ENCODE peak calls at places on chromosomes 11 and 22, in eight cellular contexts. Z is H1, P is A549, X is ovary, S is right lobe of liver, U is IMR-90, W is suprapubic skin, J is body of pancreas. G is an unnamed sample. For H3K4me1, the result is how much of the 10 kb centered on the place peaks cover.

GRCh38 chr11:78109011-78109685 is 29.5 kb upstream of the NDUFC2 start:
- DNase-seq in Z (no peak), P (no peak), X (no peak), S (no peak), U (no peak), W (no peak), J (no peak), G (no peak)

GRCh38 chr11:79100093-79100704 is 340.6 kb downstream of the TENM4 start:
- DNase-seq in Z (peak), P (peak), X (peak), S (no peak), U (peak), W (no peak), J (peak), G (no peak)

GRCh38 chr11:99814738-99815137 is 794.0 kb downstream of the CNTN5 start:
- DNase-seq in Z (no peak), P (no peak), X (no peak), S (no peak), U (no peak), W (no peak), J (no peak), G (no peak)

GRCh38 chr11:117045956-117046355 is 52.3 kb downstream of the SIK3 start:
- DNase-seq in Z (no peak), P (no peak), X (no peak), S (no peak), U (no peak), W (no peak), J (no peak), G (no peak)

GRCh38 chr22:39996732-39997131 is 2.0 kb downstream of the FAM83F start:
- DNase-seq in Z (no peak), P (no peak), X (no peak), S (no peak), U (no peak), W (no peak), J (no peak), G (no peak)

GRCh38 chr11:2444301-2445106 is at the start of the genes KCNQ1 and TRPM5:
- DNase-seq in Z (peak), P (peak), X (no peak), S (peak), U (no peak), W (peak), J (peak), G (no peak)

GRCh38 chr11:75565916-75566762 is 4.1 kb downstream of the SERPINH1 start:
- DNase-seq in Z (no peak), P (no peak), X (no peak), S (no peak), U (no peak), W (no peak), J (no peak), G (no peak)

GRCh38 chr22:18057568-18058209 is 20.1 kb upstream of the PEX26 start:
- DNase-seq in Z (no peak), P (peak), X (peak), S (peak), U (peak), W (peak), J (peak), G (peak)

GRCh38 chr11:133271206-133271605 is 261.1 kb downstream of the OPCML start:
- DNase-seq in Z (no peak), P (no peak), X (no peak), S (no peak), U (no peak), W (no peak), J (no peak), G (no peak)

GRCh38 chr11:61609970-61610347 is 29.1 kb upstream of the SYT7 start:
- DNase-seq in Z (no peak), P (no peak), X (no peak), S (no peak), U (no peak), W (no peak), J (no peak), G (no peak)

GRCh38 chr22:25166266-25167056 is 33.2 kb upstream of the CRYBB3 start:
- DNase-seq in Z (no peak), P (no peak), X (no peak), S (no peak), U (no peak), W (no peak), J (no peak), G (no peak)

GRCh38 chr11:36372101-36372767 is 76.1 kb downstream of the PRR5L start:
- DNase-seq in Z (no peak), P (no peak), X (no peak), S (no peak), U (peak), W (no peak), J (no peak), G (no peak)

GRCh38 chr22:43291381-43291780 is 51.8 kb downstream of the SCUBE1 start:
- DNase-seq in Z (no peak), P (no peak), X (no peak), S (no peak), U (no peak), W (no peak), J (no peak), G (no peak)

GRCh38 chr11:97015327-97015726 is 625.5 kb downstream of the JRKL start:
- DNase-seq in Z (no peak), P (no peak), X (no peak), S (no peak), U (no peak), W (no peak), J (no peak), G (no peak)

GRCh38 chr11:12748561-12748960 is 74.3 kb downstream of the TEAD1 start:
- DNase-seq in Z (no peak), P (no peak), X (no peak), S (no peak), U (no peak), W (no peak), J (no peak), G (no peak)

GRCh38 chr11:86696004-86696403 is 23.6 kb upstream of the ME3 start:
- DNase-seq in Z (no peak), P (no peak), X (no peak), S (no peak), U (peak), W (no peak), J (no peak), G (no peak)

GRCh38 chr11:78080084-78080817 is 589 bp upstream of the NDUFC2 start:
- DNase-seq in Z (no peak), P (no peak), X (no peak), S (no peak), U (no peak), W (no peak), J (no peak), G (no peak)

GRCh38 chr11:33168605-33169240 is 7.4 kb upstream of the CSTF3 start:
- DNase-seq in Z (no peak), P (no peak), X (no peak), S (no peak), U (peak), W (no peak), J (no peak), G (no peak)

GRCh38 chr11:129226207-129226798 is 34.2 kb upstream of the ARHGAP32 start:
- DNase-seq in Z (no peak), P (no peak), X (no peak), S (no peak), U (no peak), W (no peak), J (no peak), G (no peak)

GRCh38 chr22:46854125-46854870 is 91.8 kb downstream of the TBC1D22A start:
- DNase-seq in Z (no peak), P (no peak), X (no peak), S (peak), U (peak), W (no peak), J (no peak), G (no peak)

GRCh38 chr11:102966011-102966410 is 10.5 kb upstream of the MMP13 start:
- DNase-seq in Z (no peak), P (no peak), X (no peak), S (no peak), U (no peak), W (no peak), J (no peak), G (no peak)

GRCh38 chr11:102451693-102452460 is 688 bp downstream of the TMEM123 start:
- DNase-seq in Z (peak), P (peak), X (peak), S (peak), U (peak), W (peak), J (peak), G (no peak)

GRCh38 chr11:17171342-17171741 is 36.4 kb downstream of the PIK3C2A start:
- DNase-seq in Z (no peak), P (no peak), X (no peak), S (no peak), U (peak), W (no peak), J (no peak), G (no peak)

GRCh38 chr11:129279326-129280026 is 87.4 kb upstream of the ARHGAP32 start:
- DNase-seq in Z (peak), P (peak), X (peak), S (peak), U (peak), W (peak), J (peak), G (no peak)

GRCh38 chr11:29249713-29250112 is 767.1 kb downstream of the KCNA4 start:
- DNase-seq in Z (no peak), P (no peak), X (no peak), S (no peak), U (no peak), W (no peak), J (no peak), G (no peak)

GRCh38 chr11:113926273-113927183 is 21.9 kb downstream of the HTR3B start:
- DNase-seq in Z (no peak), P (no peak), X (no peak), S (no peak), U (no peak), W (no peak), J (no peak), G (no peak)

GRCh38 chr11:32213223-32213622 is 122.3 kb downstream of the RCN1 start:
- DNase-seq in Z (no peak), P (no peak), X (no peak), S (no peak), U (peak), W (no peak), J (no peak), G (peak)

GRCh38 chr22:45441158-45441557 is 27.7 kb downstream of the RIBC2 start:
- DNase-seq in Z (no peak), P (peak), X (peak), S (peak), U (peak), W (no peak), J (peak), G (no peak)

GRCh38 chr11:126257764-126258163 is 10.9 kb downstream of the SRPRA start:
- DNase-seq in Z (no peak), P (no peak), X (no peak), S (no peak), U (peak), W (no peak), J (no peak), G (no peak)

GRCh38 chr11:126257144-126257543 is 11.6 kb downstream of the SRPRA start:
- DNase-seq in Z (no peak), P (no peak), X (no peak), S (no peak), U (no peak), W (no peak), J (no peak), G (no peak)

GRCh38 chr11:126263489-126263888 is 5.2 kb downstream of the SRPRA start:
- DNase-seq in Z (no peak), P (no peak), X (no peak), S (no peak), U (no peak), W (no peak), J (no peak), G (no peak)

GRCh38 chr11:126265801-126266200 is 2.9 kb downstream of the SRPRA start:
- DNase-seq in Z (no peak), P (peak), X (no peak), S (no peak), U (peak), W (no peak), J (no peak), G (no peak)

DNA sequence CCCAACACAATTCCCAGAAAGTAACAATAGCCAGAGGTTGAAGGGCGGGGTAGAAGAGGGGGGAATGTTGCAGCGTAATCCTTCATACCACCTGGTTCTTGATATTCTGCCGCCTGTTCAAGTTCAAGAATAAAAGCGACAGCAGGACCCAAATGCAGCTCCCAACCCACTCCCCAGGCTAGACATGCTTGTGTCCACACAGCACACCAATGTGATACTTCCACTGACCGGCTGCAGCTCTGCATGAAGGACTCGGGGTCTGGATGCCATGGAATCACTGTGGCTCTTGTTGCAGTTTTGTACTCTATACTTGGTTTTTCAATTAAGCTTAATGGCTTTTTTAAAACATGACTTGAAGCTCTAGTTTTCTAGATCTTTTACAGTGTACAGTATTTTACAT is 6.5 kb downstream of the SRPRA start:
- DNase-seq in Z (no peak), P (no peak), X (no peak), S (no peak), U (no peak), W (no peak), J (no peak), G (no peak)
- TF ChIP-seq POLR2A in Z (peak), P (no peak), X (no peak), S (no peak), U (no peak), W (no peak), J (no peak), G (no peak)

GRCh38 chr11:19966927-19967326 is 193.3 kb downstream of the DBX1 start:
- DNase-seq in Z (no peak), P (no peak), X (no peak), S (no peak), U (no peak), W (no peak), J (no peak), G (no peak)

GRCh38 chr11:19970944-19971343 is 189.3 kb downstream of the DBX1 start:
- DNase-seq in Z (no peak), P (no peak), X (no peak), S (no peak), U (no peak), W (no peak), J (no peak), G (no peak)

GRCh38 chr11:19966435-19966834 is 193.8 kb downstream of the DBX1 start:
- DNase-seq in Z (no peak), P (no peak), X (no peak), S (no peak), U (no peak), W (no peak), J (no peak), G (no peak)

GRCh38 chr11:19967796-19968195 is 192.5 kb downstream of the DBX1 start:
- DNase-seq in Z (no peak), P (no peak), X (no peak), S (no peak), U (no peak), W (no peak), J (no peak), G (no peak)

GRCh38 chr11:19968860-19969259 is 191.4 kb downstream of the DBX1 start:
- DNase-seq in Z (no peak), P (no peak), X (no peak), S (no peak), U (no peak), W (no peak), J (no peak), G (no peak)
- H3K4me1 ChIP-seq in Z (under half), P (under half), X (under half), S (under half), U (under half), W (under half), J (under half), G (under half)

GRCh38 chr11:65779919-65780769 is 632 bp downstream of the AP5B1 start:
- DNase-seq in Z (peak), P (peak), X (peak), S (peak), U (peak), W (peak), J (peak), G (peak)
- TF ChIP-seq POLR2A in Z (no peak), P (peak), X (no peak), S (peak), U (no peak), W (no peak), J (peak), G (no peak)

GRCh38 chr22:20015187-20015625 is 1.4 kb downstream of the ARVCF start:
- DNase-seq in Z (no peak), P (no peak), X (no peak), S (no peak), U (no peak), W (no peak), J (no peak), G (no peak)
- H3K4me1 ChIP-seq in Z (under half), P (under half), X (under half), S (under half), U (under half), W (under half), J (under half), G (under half)

DNA sequence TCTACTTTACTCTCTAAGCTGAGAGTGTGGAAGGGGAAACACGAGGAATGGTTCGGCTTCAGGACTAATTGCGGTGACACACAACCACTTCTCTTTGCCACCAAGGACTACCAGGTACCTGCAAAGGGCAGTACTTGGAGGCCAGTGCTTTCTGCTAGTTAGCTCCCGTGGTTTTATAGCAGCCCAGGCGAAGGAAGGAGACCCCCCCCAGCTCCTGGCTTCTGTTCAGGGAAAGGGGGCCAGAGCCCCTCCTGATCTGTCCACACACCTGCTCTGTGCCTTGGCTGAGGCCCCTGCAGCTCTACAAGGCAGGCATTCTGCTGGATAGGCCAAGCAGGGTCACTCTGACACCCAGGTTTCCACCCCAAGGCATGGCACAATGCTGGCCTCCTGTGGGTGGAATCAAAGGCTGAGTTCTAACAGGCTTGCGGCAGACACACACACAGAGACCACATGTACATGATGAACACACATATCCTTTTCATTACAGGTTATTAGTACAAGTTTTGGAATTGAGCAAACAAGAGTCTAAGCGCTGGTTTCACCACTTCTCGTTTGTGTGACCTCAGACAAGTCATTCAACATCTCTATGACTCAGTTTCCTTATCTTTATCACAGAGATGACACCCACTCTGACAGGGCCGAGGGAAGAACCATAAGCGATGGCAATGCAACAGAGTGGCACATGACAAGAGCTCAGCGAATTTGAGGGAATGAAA is 7.5 kb downstream of the SERPIND1 start:
- DNase-seq in Z (no peak), P (no peak), X (no peak), S (peak), U (peak), W (no peak), J (no peak), G (no peak)
- TF ChIP-seq POLR2A in Z (no peak), P (no peak), X (no peak), S (no peak), U (no peak), W (no peak), J (no peak), G (no peak)

G was measured in vagina.